ENCODE peak calls at places on chromosome 19, in ten cellular contexts. One of them, this sample, is unnamed.

GRCh38 chr19:9054768-9055167 is 32.1 kb upstream of the OR1M1 start:
- DNase-seq in GM13976: no peak
- DNase-seq in anterior cingulate cortex: no peak
- DNase-seq in stimulated activated CD8-positive, alpha-beta memory T cell treated with anti-CD3 and anti-CD28 coated beads, Interleukin-2, amount 100 ng/mL, for 1 hour: no peak
- DNase-seq in activated gamma-delta T cell treated with anti-CD3 and anti-CD28 coated beads, Interleukin-2, amount 50 U/mL, for 16 hours: no peak
- DNase-seq in stimulated activated CD4-positive, alpha-beta T cell treated with anti-CD3 and anti-CD28 coated beads, Interleukin-12 subunit alpha, Interleukin-12 subunit beta, amount 100 ng/mL, for 4 hours: no peak
- DNase-seq in T1000: no peak
- DNase-seq in suprapubic skin: no peak
- DNase-seq in ovary: no peak
- DNase-seq in activated T-helper 1 cell treated with anti-CD3 and anti-CD28 coated beads, Interleukin-2, amount 50 U/mL, for 16 hours: no peak
- DNase-seq in this sample: no peak

GRCh38 chr19:2022289-2022688 is 6.8 kb upstream of the BTBD2 start:
- DNase-seq in activated gamma-delta T cell treated with anti-CD3 and anti-CD28 coated beads, Interleukin-2, amount 50 U/mL, for 16 hours: no peak
- DNase-seq in stimulated activated CD4-positive, alpha-beta T cell treated with anti-CD3 and anti-CD28 coated beads, Interleukin-12 subunit alpha, Interleukin-12 subunit beta, amount 100 ng/mL, for 4 hours: no peak
- DNase-seq in stimulated activated CD8-positive, alpha-beta memory T cell treated with anti-CD3 and anti-CD28 coated beads, Interleukin-2, amount 100 ng/mL, for 1 hour: no peak
- DNase-seq in ovary: no peak
- DNase-seq in GM13976: no peak
- DNase-seq in activated T-helper 1 cell treated with anti-CD3 and anti-CD28 coated beads, Interleukin-2, amount 50 U/mL, for 16 hours: no peak
- DNase-seq in suprapubic skin: no peak
- DNase-seq in anterior cingulate cortex: no peak
- DNase-seq in T1000: no peak
- DNase-seq in this sample: no peak

GRCh38 chr19:45097776-45098520 is 5.0 kb downstream of the PPP1R37 start:
- DNase-seq in stimulated activated CD4-positive, alpha-beta T cell treated with anti-CD3 and anti-CD28 coated beads, Interleukin-12 subunit alpha, Interleukin-12 subunit beta, amount 100 ng/mL, for 4 hours: no peak
- DNase-seq in stimulated activated CD8-positive, alpha-beta memory T cell treated with anti-CD3 and anti-CD28 coated beads, Interleukin-2, amount 100 ng/mL, for 1 hour: no peak
- DNase-seq in ovary: peak
- DNase-seq in anterior cingulate cortex: peak
- DNase-seq in T1000: peak
- DNase-seq in activated gamma-delta T cell treated with anti-CD3 and anti-CD28 coated beads, Interleukin-2, amount 50 U/mL, for 16 hours: no peak
- DNase-seq in activated T-helper 1 cell treated with anti-CD3 and anti-CD28 coated beads, Interleukin-2, amount 50 U/mL, for 16 hours: no peak
- DNase-seq in suprapubic skin: no peak
- DNase-seq in GM13976: no peak
- DNase-seq in this sample: peak

GRCh38 chr19:10888421-10888866 is 17.1 kb downstream of the CARM1 start:
- DNase-seq in stimulated activated CD4-positive, alpha-beta T cell treated with anti-CD3 and anti-CD28 coated beads, Interleukin-12 subunit alpha, Interleukin-12 subunit beta, amount 100 ng/mL, for 4 hours: no peak
- DNase-seq in suprapubic skin: no peak
- DNase-seq in T1000: no peak
- DNase-seq in stimulated activated CD8-positive, alpha-beta memory T cell treated with anti-CD3 and anti-CD28 coated beads, Interleukin-2, amount 100 ng/mL, for 1 hour: no peak
- DNase-seq in activated T-helper 1 cell treated with anti-CD3 and anti-CD28 coated beads, Interleukin-2, amount 50 U/mL, for 16 hours: no peak
- DNase-seq in anterior cingulate cortex: no peak
- DNase-seq in activated gamma-delta T cell treated with anti-CD3 and anti-CD28 coated beads, Interleukin-2, amount 50 U/mL, for 16 hours: no peak
- DNase-seq in ovary: no peak
- DNase-seq in GM13976: peak
- DNase-seq in this sample: no peak

GRCh38 chr19:23241433-23241832 is 8.8 kb downstream of the ZNF724 start:
- DNase-seq in ovary: no peak
- DNase-seq in activated T-helper 1 cell treated with anti-CD3 and anti-CD28 coated beads, Interleukin-2, amount 50 U/mL, for 16 hours: no peak
- DNase-seq in suprapubic skin: no peak
- DNase-seq in activated gamma-delta T cell treated with anti-CD3 and anti-CD28 coated beads, Interleukin-2, amount 50 U/mL, for 16 hours: no peak
- DNase-seq in stimulated activated CD8-positive, alpha-beta memory T cell treated with anti-CD3 and anti-CD28 coated beads, Interleukin-2, amount 100 ng/mL, for 1 hour: no peak
- DNase-seq in GM13976: no peak
- DNase-seq in anterior cingulate cortex: no peak
- DNase-seq in stimulated activated CD4-positive, alpha-beta T cell treated with anti-CD3 and anti-CD28 coated beads, Interleukin-12 subunit alpha, Interleukin-12 subunit beta, amount 100 ng/mL, for 4 hours: no peak
- DNase-seq in T1000: no peak
- DNase-seq in this sample: no peak

GRCh38 chr19:45498411-45499195 is at the start of gene PPM1N:
- DNase-seq in stimulated activated CD4-positive, alpha-beta T cell treated with anti-CD3 and anti-CD28 coated beads, Interleukin-12 subunit alpha, Interleukin-12 subunit beta, amount 100 ng/mL, for 4 hours: peak
- DNase-seq in anterior cingulate cortex: no peak
- DNase-seq in GM13976: peak
- DNase-seq in stimulated activated CD8-positive, alpha-beta memory T cell treated with anti-CD3 and anti-CD28 coated beads, Interleukin-2, amount 100 ng/mL, for 1 hour: peak
- DNase-seq in activated T-helper 1 cell treated with anti-CD3 and anti-CD28 coated beads, Interleukin-2, amount 50 U/mL, for 16 hours: no peak
- DNase-seq in ovary: no peak
- DNase-seq in activated gamma-delta T cell treated with anti-CD3 and anti-CD28 coated beads, Interleukin-2, amount 50 U/mL, for 16 hours: peak
- DNase-seq in T1000: no peak
- DNase-seq in suprapubic skin: no peak
- DNase-seq in this sample: no peak

GRCh38 chr19:1026189-1027019 is at the start of gene CNN2:
- DNase-seq in activated gamma-delta T cell treated with anti-CD3 and anti-CD28 coated beads, Interleukin-2, amount 50 U/mL, for 16 hours: peak
- DNase-seq in anterior cingulate cortex: no peak
- DNase-seq in stimulated activated CD8-positive, alpha-beta memory T cell treated with anti-CD3 and anti-CD28 coated beads, Interleukin-2, amount 100 ng/mL, for 1 hour: peak
- DNase-seq in T1000: peak
- DNase-seq in activated T-helper 1 cell treated with anti-CD3 and anti-CD28 coated beads, Interleukin-2, amount 50 U/mL, for 16 hours: peak
- DNase-seq in stimulated activated CD4-positive, alpha-beta T cell treated with anti-CD3 and anti-CD28 coated beads, Interleukin-12 subunit alpha, Interleukin-12 subunit beta, amount 100 ng/mL, for 4 hours: peak
- DNase-seq in suprapubic skin: peak
- DNase-seq in ovary: peak
- DNase-seq in GM13976: peak
- DNase-seq in this sample: no peak

GRCh38 chr19:2374808-2375207 is 14.7 kb downstream of the TMPRSS9 start:
- DNase-seq in activated T-helper 1 cell treated with anti-CD3 and anti-CD28 coated beads, Interleukin-2, amount 50 U/mL, for 16 hours: no peak
- DNase-seq in GM13976: no peak
- DNase-seq in suprapubic skin: no peak
- DNase-seq in stimulated activated CD4-positive, alpha-beta T cell treated with anti-CD3 and anti-CD28 coated beads, Interleukin-12 subunit alpha, Interleukin-12 subunit beta, amount 100 ng/mL, for 4 hours: no peak
- DNase-seq in stimulated activated CD8-positive, alpha-beta memory T cell treated with anti-CD3 and anti-CD28 coated beads, Interleukin-2, amount 100 ng/mL, for 1 hour: no peak
- DNase-seq in activated gamma-delta T cell treated with anti-CD3 and anti-CD28 coated beads, Interleukin-2, amount 50 U/mL, for 16 hours: no peak
- DNase-seq in ovary: no peak
- DNase-seq in T1000: no peak
- DNase-seq in anterior cingulate cortex: no peak
- DNase-seq in this sample: no peak

GRCh38 chr19:1270168-1270853 is 1.2 kb downstream of the CIRBP start:
- DNase-seq in stimulated activated CD8-positive, alpha-beta memory T cell treated with anti-CD3 and anti-CD28 coated beads, Interleukin-2, amount 100 ng/mL, for 1 hour: no peak
- DNase-seq in stimulated activated CD4-positive, alpha-beta T cell treated with anti-CD3 and anti-CD28 coated beads, Interleukin-12 subunit alpha, Interleukin-12 subunit beta, amount 100 ng/mL, for 4 hours: no peak
- DNase-seq in T1000: no peak
- DNase-seq in anterior cingulate cortex: no peak
- DNase-seq in activated T-helper 1 cell treated with anti-CD3 and anti-CD28 coated beads, Interleukin-2, amount 50 U/mL, for 16 hours: no peak
- DNase-seq in suprapubic skin: no peak
- DNase-seq in GM13976: no peak
- DNase-seq in ovary: no peak
- DNase-seq in activated gamma-delta T cell treated with anti-CD3 and anti-CD28 coated beads, Interleukin-2, amount 50 U/mL, for 16 hours: no peak
- DNase-seq in this sample: no peak

GRCh38 chr19:41442473-41443360 is at the start of gene ERICH4:
- DNase-seq in activated gamma-delta T cell treated with anti-CD3 and anti-CD28 coated beads, Interleukin-2, amount 50 U/mL, for 16 hours: no peak
- DNase-seq in ovary: no peak
- DNase-seq in stimulated activated CD4-positive, alpha-beta T cell treated with anti-CD3 and anti-CD28 coated beads, Interleukin-12 subunit alpha, Interleukin-12 subunit beta, amount 100 ng/mL, for 4 hours: no peak
- DNase-seq in stimulated activated CD8-positive, alpha-beta memory T cell treated with anti-CD3 and anti-CD28 coated beads, Interleukin-2, amount 100 ng/mL, for 1 hour: no peak
- DNase-seq in activated T-helper 1 cell treated with anti-CD3 and anti-CD28 coated beads, Interleukin-2, amount 50 U/mL, for 16 hours: no peak
- DNase-seq in anterior cingulate cortex: no peak
- DNase-seq in suprapubic skin: peak
- DNase-seq in GM13976: no peak
- DNase-seq in T1000: no peak
- DNase-seq in this sample: no peak

GRCh38 chr19:7083076-7083956 is 13.8 kb downstream of the ZNF557 start:
- DNase-seq in stimulated activated CD4-positive, alpha-beta T cell treated with anti-CD3 and anti-CD28 coated beads, Interleukin-12 subunit alpha, Interleukin-12 subunit beta, amount 100 ng/mL, for 4 hours: no peak
- DNase-seq in stimulated activated CD8-positive, alpha-beta memory T cell treated with anti-CD3 and anti-CD28 coated beads, Interleukin-2, amount 100 ng/mL, for 1 hour: no peak
- DNase-seq in suprapubic skin: no peak
- DNase-seq in activated gamma-delta T cell treated with anti-CD3 and anti-CD28 coated beads, Interleukin-2, amount 50 U/mL, for 16 hours: no peak
- DNase-seq in T1000: no peak
- DNase-seq in GM13976: no peak
- DNase-seq in anterior cingulate cortex: no peak
- DNase-seq in ovary: no peak
- DNase-seq in activated T-helper 1 cell treated with anti-CD3 and anti-CD28 coated beads, Interleukin-2, amount 50 U/mL, for 16 hours: no peak
- DNase-seq in this sample: no peak

GRCh38 chr19:45446295-45446694 is 21.5 kb upstream of the FOSB start:
- DNase-seq in activated T-helper 1 cell treated with anti-CD3 and anti-CD28 coated beads, Interleukin-2, amount 50 U/mL, for 16 hours: no peak
- DNase-seq in suprapubic skin: no peak
- DNase-seq in activated gamma-delta T cell treated with anti-CD3 and anti-CD28 coated beads, Interleukin-2, amount 50 U/mL, for 16 hours: no peak
- DNase-seq in ovary: no peak
- DNase-seq in GM13976: peak
- DNase-seq in stimulated activated CD8-positive, alpha-beta memory T cell treated with anti-CD3 and anti-CD28 coated beads, Interleukin-2, amount 100 ng/mL, for 1 hour: no peak
- DNase-seq in stimulated activated CD4-positive, alpha-beta T cell treated with anti-CD3 and anti-CD28 coated beads, Interleukin-12 subunit alpha, Interleukin-12 subunit beta, amount 100 ng/mL, for 4 hours: no peak
- DNase-seq in T1000: no peak
- DNase-seq in anterior cingulate cortex: no peak
- DNase-seq in this sample: no peak

GRCh38 chr19:5447700-5448311 is 7.4 kb upstream of the ZNRF4 start:
- DNase-seq in stimulated activated CD4-positive, alpha-beta T cell treated with anti-CD3 and anti-CD28 coated beads, Interleukin-12 subunit alpha, Interleukin-12 subunit beta, amount 100 ng/mL, for 4 hours: no peak
- DNase-seq in stimulated activated CD8-positive, alpha-beta memory T cell treated with anti-CD3 and anti-CD28 coated beads, Interleukin-2, amount 100 ng/mL, for 1 hour: no peak
- DNase-seq in activated gamma-delta T cell treated with anti-CD3 and anti-CD28 coated beads, Interleukin-2, amount 50 U/mL, for 16 hours: no peak
- DNase-seq in ovary: no peak
- DNase-seq in T1000: no peak
- DNase-seq in GM13976: no peak
- DNase-seq in anterior cingulate cortex: no peak
- DNase-seq in suprapubic skin: no peak
- DNase-seq in activated T-helper 1 cell treated with anti-CD3 and anti-CD28 coated beads, Interleukin-2, amount 50 U/mL, for 16 hours: no peak
- DNase-seq in this sample: no peak

GRCh38 chr19:1882089-1882785 is 3.1 kb downstream of the ABHD17A start:
- DNase-seq in activated gamma-delta T cell treated with anti-CD3 and anti-CD28 coated beads, Interleukin-2, amount 50 U/mL, for 16 hours: peak
- DNase-seq in anterior cingulate cortex: peak
- DNase-seq in ovary: no peak
- DNase-seq in stimulated activated CD8-positive, alpha-beta memory T cell treated with anti-CD3 and anti-CD28 coated beads, Interleukin-2, amount 100 ng/mL, for 1 hour: peak
- DNase-seq in suprapubic skin: no peak
- DNase-seq in GM13976: no peak
- DNase-seq in T1000: no peak
- DNase-seq in stimulated activated CD4-positive, alpha-beta T cell treated with anti-CD3 and anti-CD28 coated beads, Interleukin-12 subunit alpha, Interleukin-12 subunit beta, amount 100 ng/mL, for 4 hours: peak
- DNase-seq in activated T-helper 1 cell treated with anti-CD3 and anti-CD28 coated beads, Interleukin-2, amount 50 U/mL, for 16 hours: peak
- DNase-seq in this sample: peak

GRCh38 chr19:6086081-6086858 is 24.0 kb downstream of the RFX2 start:
- DNase-seq in ovary: no peak
- DNase-seq in T1000: no peak
- DNase-seq in anterior cingulate cortex: no peak
- DNase-seq in stimulated activated CD4-positive, alpha-beta T cell treated with anti-CD3 and anti-CD28 coated beads, Interleukin-12 subunit alpha, Interleukin-12 subunit beta, amount 100 ng/mL, for 4 hours: no peak
- DNase-seq in activated T-helper 1 cell treated with anti-CD3 and anti-CD28 coated beads, Interleukin-2, amount 50 U/mL, for 16 hours: no peak
- DNase-seq in GM13976: no peak
- DNase-seq in stimulated activated CD8-positive, alpha-beta memory T cell treated with anti-CD3 and anti-CD28 coated beads, Interleukin-2, amount 100 ng/mL, for 1 hour: no peak
- DNase-seq in suprapubic skin: no peak
- DNase-seq in activated gamma-delta T cell treated with anti-CD3 and anti-CD28 coated beads, Interleukin-2, amount 50 U/mL, for 16 hours: no peak
- DNase-seq in this sample: no peak

GRCh38 chr19:15869873-15870272 is 28.0 kb downstream of the CYP4F2 start:
- DNase-seq in ovary: no peak
- DNase-seq in T1000: no peak
- DNase-seq in activated gamma-delta T cell treated with anti-CD3 and anti-CD28 coated beads, Interleukin-2, amount 50 U/mL, for 16 hours: no peak
- DNase-seq in GM13976: no peak
- DNase-seq in stimulated activated CD4-positive, alpha-beta T cell treated with anti-CD3 and anti-CD28 coated beads, Interleukin-12 subunit alpha, Interleukin-12 subunit beta, amount 100 ng/mL, for 4 hours: no peak
- DNase-seq in activated T-helper 1 cell treated with anti-CD3 and anti-CD28 coated beads, Interleukin-2, amount 50 U/mL, for 16 hours: no peak
- DNase-seq in anterior cingulate cortex: no peak
- DNase-seq in suprapubic skin: no peak
- DNase-seq in stimulated activated CD8-positive, alpha-beta memory T cell treated with anti-CD3 and anti-CD28 coated beads, Interleukin-2, amount 100 ng/mL, for 1 hour: no peak
- DNase-seq in this sample: no peak

GRCh38 chr19:54526972-54527371 is 24.3 kb downstream of the LAIR2 start:
- DNase-seq in stimulated activated CD8-positive, alpha-beta memory T cell treated with anti-CD3 and anti-CD28 coated beads, Interleukin-2, amount 100 ng/mL, for 1 hour: no peak
- DNase-seq in ovary: no peak
- DNase-seq in activated gamma-delta T cell treated with anti-CD3 and anti-CD28 coated beads, Interleukin-2, amount 50 U/mL, for 16 hours: no peak
- DNase-seq in anterior cingulate cortex: no peak
- DNase-seq in GM13976: no peak
- DNase-seq in T1000: no peak
- DNase-seq in activated T-helper 1 cell treated with anti-CD3 and anti-CD28 coated beads, Interleukin-2, amount 50 U/mL, for 16 hours: no peak
- DNase-seq in suprapubic skin: no peak
- DNase-seq in stimulated activated CD4-positive, alpha-beta T cell treated with anti-CD3 and anti-CD28 coated beads, Interleukin-12 subunit alpha, Interleukin-12 subunit beta, amount 100 ng/mL, for 4 hours: no peak
- DNase-seq in this sample: no peak

GRCh38 chr19:10816691-10817090 is 19.3 kb downstream of the TMED1 start:
- DNase-seq in ovary: no peak
- DNase-seq in stimulated activated CD8-positive, alpha-beta memory T cell treated with anti-CD3 and anti-CD28 coated beads, Interleukin-2, amount 100 ng/mL, for 1 hour: no peak
- DNase-seq in stimulated activated CD4-positive, alpha-beta T cell treated with anti-CD3 and anti-CD28 coated beads, Interleukin-12 subunit alpha, Interleukin-12 subunit beta, amount 100 ng/mL, for 4 hours: no peak
- DNase-seq in T1000: no peak
- DNase-seq in suprapubic skin: no peak
- DNase-seq in anterior cingulate cortex: no peak
- DNase-seq in activated gamma-delta T cell treated with anti-CD3 and anti-CD28 coated beads, Interleukin-2, amount 50 U/mL, for 16 hours: no peak
- DNase-seq in GM13976: no peak
- DNase-seq in activated T-helper 1 cell treated with anti-CD3 and anti-CD28 coated beads, Interleukin-2, amount 50 U/mL, for 16 hours: no peak
- DNase-seq in this sample: no peak

GRCh38 chr19:13838943-13839192 is 38.1 kb upstream of the NANOS3 start:
- DNase-seq in stimulated activated CD4-positive, alpha-beta T cell treated with anti-CD3 and anti-CD28 coated beads, Interleukin-12 subunit alpha, Interleukin-12 subunit beta, amount 100 ng/mL, for 4 hours: no peak
- DNase-seq in activated T-helper 1 cell treated with anti-CD3 and anti-CD28 coated beads, Interleukin-2, amount 50 U/mL, for 16 hours: no peak
- DNase-seq in GM13976: no peak
- DNase-seq in suprapubic skin: no peak
- DNase-seq in activated gamma-delta T cell treated with anti-CD3 and anti-CD28 coated beads, Interleukin-2, amount 50 U/mL, for 16 hours: no peak
- DNase-seq in T1000: no peak
- DNase-seq in anterior cingulate cortex: no peak
- DNase-seq in stimulated activated CD8-positive, alpha-beta memory T cell treated with anti-CD3 and anti-CD28 coated beads, Interleukin-2, amount 100 ng/mL, for 1 hour: no peak
- DNase-seq in ovary: no peak
- DNase-seq in this sample: no peak

GRCh38 chr19:41263042-41263849 is 926 bp upstream of the HNRNPUL1 start:
- DNase-seq in stimulated activated CD4-positive, alpha-beta T cell treated with anti-CD3 and anti-CD28 coated beads, Interleukin-12 subunit alpha, Interleukin-12 subunit beta, amount 100 ng/mL, for 4 hours: peak
- DNase-seq in suprapubic skin: peak
- DNase-seq in T1000: peak
- DNase-seq in activated T-helper 1 cell treated with anti-CD3 and anti-CD28 coated beads, Interleukin-2, amount 50 U/mL, for 16 hours: peak
- DNase-seq in stimulated activated CD8-positive, alpha-beta memory T cell treated with anti-CD3 and anti-CD28 coated beads, Interleukin-2, amount 100 ng/mL, for 1 hour: peak
- DNase-seq in ovary: peak
- DNase-seq in GM13976: peak
- DNase-seq in anterior cingulate cortex: peak
- DNase-seq in activated gamma-delta T cell treated with anti-CD3 and anti-CD28 coated beads, Interleukin-2, amount 50 U/mL, for 16 hours: peak
- DNase-seq in this sample: peak

GRCh38 chr19:19122902-19123301 is 15.4 kb downstream of the TMEM161A start:
- DNase-seq in GM13976: no peak
- DNase-seq in ovary: no peak
- DNase-seq in anterior cingulate cortex: no peak
- DNase-seq in stimulated activated CD4-positive, alpha-beta T cell treated with anti-CD3 and anti-CD28 coated beads, Interleukin-12 subunit alpha, Interleukin-12 subunit beta, amount 100 ng/mL, for 4 hours: no peak
- DNase-seq in suprapubic skin: no peak
- DNase-seq in T1000: no peak
- DNase-seq in stimulated activated CD8-positive, alpha-beta memory T cell treated with anti-CD3 and anti-CD28 coated beads, Interleukin-2, amount 100 ng/mL, for 1 hour: no peak
- DNase-seq in activated gamma-delta T cell treated with anti-CD3 and anti-CD28 coated beads, Interleukin-2, amount 50 U/mL, for 16 hours: no peak
- DNase-seq in activated T-helper 1 cell treated with anti-CD3 and anti-CD28 coated beads, Interleukin-2, amount 50 U/mL, for 16 hours: no peak
- DNase-seq in this sample: no peak

This sample was measured in pons.